ENCODE peak calls at places on chromosomes 2 and 18, in four cellular contexts. A is IMR-90, X is MM.1S, Z is K562. T is an unnamed sample.

GRCh38 chr2:96501471-96501874 is 3.7 kb downstream of the NEURL3 start:
- DNase-seq in A (no peak), X (peak; percentile 41), Z (no peak), T (no peak)

GRCh38 chr2:172640389-172640788 is 84.5 kb downstream of the PDK1 start:
- DNase-seq in A (peak; percentile 65), X (no peak), Z (no peak), T (no peak)

GRCh38 chr2:218872645-218873358 is 7.8 kb upstream of the WNT10A start:
- DNase-seq in A (no peak), X (no peak), Z (no peak), T (no peak)

GRCh38 chr18:12628706-12629702 is 28.9 kb downstream of the SPIRE1 start:
- DNase-seq in A (peak; percentile 89), X (no peak), Z (no peak), T (no peak)

GRCh38 chr2:37794717-37795116 is 123.3 kb upstream of the CDC42EP3 start:
- DNase-seq in A (peak; percentile 42), X (no peak), Z (no peak), T (no peak)

GRCh38 chr2:238169021-238169707 is 10.4 kb downstream of the ERFE start:
- DNase-seq in A (peak; percentile 98), X (no peak), Z (peak; percentile 34), T (no peak)

GRCh38 chr2:218217366-218218309 is 649 bp downstream of the ARPC2 start:
- DNase-seq in A (peak; percentile 23), X (peak; percentile 40), Z (peak; percentile 39), T (peak; percentile 58)

GRCh38 chr2:148982282-148982681 is 56.2 kb upstream of the LYPD6B start:
- DNase-seq in A (no peak), X (no peak), Z (no peak), T (no peak)

GRCh38 chr18:11497585-11497984 is 111.8 kb upstream of the SLC35G4 start:
- DNase-seq in A (peak; percentile 49), X (no peak), Z (no peak), T (no peak)

GRCh38 chr2:172342611-172343010 is 84.8 kb upstream of the ITGA6 start:
- DNase-seq in A (no peak), X (no peak), Z (no peak), T (no peak)

GRCh38 chr2:235719146-235719942 is 225.5 kb downstream of the AGAP1 start:
- DNase-seq in A (peak; percentile 66), X (no peak), Z (no peak), T (no peak)

GRCh38 chr2:197852127-197852526 is 47.7 kb downstream of the PLCL1 start:
- DNase-seq in A (no peak), X (no peak), Z (no peak), T (peak; percentile 84)

GRCh38 chr2:197848602-197849001 is 44.2 kb downstream of the PLCL1 start:
- DNase-seq in A (no peak), X (peak; percentile 15), Z (no peak), T (no peak)

GRCh38 chr2:197853549-197853948 is 49.2 kb downstream of the PLCL1 start:
- DNase-seq in A (no peak), X (no peak), Z (no peak), T (no peak)

GRCh38 chr2:197851451-197851850 is 47.1 kb downstream of the PLCL1 start:
- DNase-seq in A (peak; percentile 7), X (no peak), Z (peak; percentile 60), T (no peak)

DNA sequence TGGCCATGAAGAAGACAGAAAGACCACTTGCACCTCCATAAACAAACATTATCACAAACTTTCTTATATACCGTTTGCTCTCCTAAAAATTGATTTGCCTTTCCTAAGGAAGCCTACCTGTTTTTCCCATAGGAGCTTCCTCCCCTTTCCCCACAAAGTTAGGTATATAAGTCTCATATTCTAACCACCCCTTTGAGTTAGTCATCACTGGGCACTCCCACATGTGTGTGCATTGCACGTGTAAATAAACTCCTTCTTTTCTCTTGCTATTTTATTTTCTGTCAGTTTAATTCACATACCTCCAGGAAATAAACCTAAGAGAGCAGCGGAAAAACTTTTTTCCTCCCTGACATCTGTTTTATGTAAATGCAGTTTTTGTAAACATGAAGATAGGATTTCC is 46.5 kb downstream of the PLCL1 start:
- DNase-seq in A (peak; percentile 5), X (no peak), Z (no peak), T (no peak)
- H3K9ac ChIP-seq in A (no peak overlapping the region), X (no peak overlapping the region), Z (no peak overlapping the region), T (no peak overlapping the region)

GRCh38 chr18:22839488-22839930 is 93.6 kb upstream of the RBBP8 start:
- DNase-seq in A (no peak), X (peak; percentile 41), Z (no peak), T (no peak)

GRCh38 chr18:22838221-22838620 is 94.9 kb upstream of the RBBP8 start:
- DNase-seq in A (peak; percentile 52), X (no peak), Z (no peak), T (no peak)

GRCh38 chr18:22840606-22841144 is 92.5 kb upstream of the RBBP8 start:
- DNase-seq in A (peak; percentile 49), X (no peak), Z (no peak), T (no peak)

GRCh38 chr18:22836932-22837331 is 96.2 kb upstream of the RBBP8 start:
- DNase-seq in A (no peak), X (no peak), Z (no peak), T (no peak)

DNA sequence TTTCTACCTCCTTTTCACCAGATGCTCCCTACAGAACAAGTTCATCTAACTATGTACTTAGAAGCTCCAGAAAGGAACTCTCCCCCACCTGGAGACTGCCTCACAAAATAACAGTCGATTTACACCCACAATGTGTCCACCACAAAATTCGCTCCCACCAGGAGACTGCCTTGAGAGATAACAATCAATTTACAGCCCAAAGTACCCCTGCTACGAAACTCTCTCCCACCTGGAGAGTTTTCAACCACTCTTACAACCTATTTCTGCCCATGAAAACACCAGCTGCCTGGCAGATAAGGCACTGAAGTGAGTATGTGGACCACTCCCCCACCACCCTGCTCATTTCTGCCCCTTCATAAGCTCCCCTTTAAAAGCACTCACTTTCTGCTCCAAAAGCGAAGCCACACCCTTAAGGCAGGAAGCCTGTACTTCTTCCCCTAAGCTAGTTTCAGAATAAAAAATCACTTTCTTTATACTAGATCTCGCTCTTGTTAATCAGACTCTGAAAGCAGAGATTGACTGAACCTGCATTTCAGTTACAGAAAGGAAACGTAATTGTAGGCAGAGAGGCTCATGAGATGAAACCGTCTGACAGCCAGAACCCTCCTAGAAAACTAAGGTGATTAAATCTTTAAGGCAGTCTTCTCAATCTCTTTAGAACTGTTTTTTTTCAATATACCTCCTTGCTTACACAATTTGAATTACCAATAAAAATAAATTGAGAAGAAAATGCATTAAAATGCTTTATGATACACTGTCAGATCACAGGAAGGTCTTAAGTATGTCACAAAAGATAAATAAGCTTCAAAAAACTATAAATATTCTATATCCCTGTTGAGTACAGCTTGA is 94.3 kb upstream of the RBBP8 start:
- DNase-seq in A (no peak), X (peak; percentile 67), Z (no peak), T (no peak)
- H3K9ac ChIP-seq in A (peak overlapping the region; percentile 42), X (no peak overlapping the region), Z (no peak overlapping the region), T (no peak overlapping the region)

DNA sequence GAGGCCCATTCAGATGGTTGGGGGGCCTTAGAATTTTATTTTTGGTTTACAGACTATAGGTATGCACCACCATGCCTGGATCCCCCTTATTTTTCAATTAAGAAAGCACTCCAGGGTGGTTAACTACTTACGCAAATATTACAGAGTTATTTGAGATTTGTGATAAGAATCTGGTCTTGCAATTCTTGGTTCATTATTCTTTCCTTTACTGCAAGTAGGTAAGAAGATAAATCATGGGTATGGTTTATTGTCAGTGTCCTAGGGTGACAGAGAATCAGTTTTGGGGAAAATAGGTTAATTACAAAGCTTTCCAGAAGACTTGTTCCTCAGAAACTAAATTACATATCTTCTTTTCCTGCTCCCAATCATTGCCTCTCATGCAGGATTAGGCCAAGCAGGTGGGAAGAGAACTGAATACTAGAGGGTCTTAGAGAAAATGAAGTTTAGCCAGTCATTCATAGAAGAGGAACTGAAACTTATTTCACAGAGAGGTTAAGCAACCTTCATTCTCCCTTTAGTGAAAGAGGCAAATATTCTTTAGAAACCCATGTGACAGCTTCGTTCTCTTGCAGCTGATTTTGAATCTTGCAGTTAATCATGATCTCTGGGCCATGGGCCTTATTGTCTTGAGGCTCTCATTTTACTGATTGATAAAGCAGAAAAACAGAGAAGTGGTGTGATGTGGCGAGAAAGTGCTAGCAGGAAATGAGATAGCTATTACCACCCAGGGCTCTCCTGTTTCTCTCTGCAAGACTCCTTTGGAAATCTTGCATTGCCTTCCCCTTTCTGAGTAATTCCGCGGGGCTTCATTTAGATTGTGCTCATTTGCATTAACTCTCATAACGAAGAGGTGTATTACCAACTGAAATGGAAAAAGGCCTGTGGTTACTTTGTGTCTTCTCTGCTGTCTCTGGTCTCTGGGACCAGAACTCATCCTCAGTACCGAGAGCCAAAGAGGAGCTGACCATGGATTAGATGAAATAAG is 44.8 kb upstream of the ARHGAP25 start:
- DNase-seq in A (no peak), X (peak; percentile 75), Z (no peak), T (no peak)
- H3K9ac ChIP-seq in A (no peak overlapping the region), X (no peak overlapping the region), Z (no peak overlapping the region), T (no peak overlapping the region)

GRCh38 chr2:85852979-85853498 is 35.8 kb downstream of the ST3GAL5 start:
- DNase-seq in A (no peak), X (no peak), Z (no peak), T (peak; percentile 72)

GRCh38 chr2:85850451-85850850 is 38.3 kb downstream of the ST3GAL5 start:
- DNase-seq in A (no peak), X (no peak), Z (no peak), T (no peak)

GRCh38 chr2:85852078-85852790 is 36.6 kb downstream of the ST3GAL5 start:
- DNase-seq in A (no peak), X (no peak), Z (no peak), T (no peak)

GRCh38 chr2:85853499-85854165 is 35.2 kb downstream of the ST3GAL5 start:
- DNase-seq in A (no peak), X (peak; percentile 60), Z (no peak), T (peak; percentile 69)

GRCh38 chr2:85851253-85851955 is 37.4 kb downstream of the ST3GAL5 start:
- DNase-seq in A (no peak), X (no peak), Z (no peak), T (no peak)
- H3K9ac ChIP-seq in A (no peak overlapping the region), X (no peak overlapping the region), Z (no peak overlapping the region), T (no peak overlapping the region)

DNA sequence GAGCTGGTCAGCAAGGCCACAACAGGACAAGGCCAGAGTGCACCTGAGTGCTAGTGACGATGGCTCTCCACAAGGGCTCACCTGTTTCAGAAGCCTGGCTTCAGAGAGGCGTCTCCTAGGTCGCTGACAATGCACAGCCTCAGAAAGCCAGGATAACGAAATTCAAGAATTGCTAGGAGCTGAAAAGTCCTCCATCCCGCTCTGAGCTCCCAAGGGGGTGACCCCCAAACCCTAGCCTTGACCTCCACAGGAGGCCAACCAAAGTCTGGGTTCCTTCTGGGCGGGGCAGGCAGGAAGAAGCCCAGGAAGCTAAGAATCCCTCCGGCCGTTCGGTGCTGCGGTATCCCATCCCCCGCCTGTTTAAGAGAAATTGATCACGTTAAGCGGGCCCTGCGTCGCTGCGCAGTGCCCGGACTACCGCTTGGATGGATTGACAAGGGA is 2.5 kb upstream of the OSR1 start:
- DNase-seq in A (no peak), X (no peak), Z (no peak), T (no peak)
- H3K9ac ChIP-seq in A (no peak overlapping the region), X (no peak overlapping the region), Z (no peak overlapping the region), T (no peak overlapping the region)

GRCh38 chr2:1855150-1855549 is 110.8 kb upstream of the PXDN start:
- DNase-seq in A (no peak), X (no peak), Z (no peak), T (no peak)
- H3K9ac ChIP-seq in A (no peak overlapping the region), X (no peak overlapping the region), Z (no peak overlapping the region), T (no peak overlapping the region)

T was measured in DND-41.